ENCODE peak calls at places on chromosomes 16 and 17, in six cellular contexts. G, R, Q, J, H and V are unnamed samples.

GRCh38 chr16:67199808-67200198 is 872 bp downstream of the ELMO3 start:
- DNase-seq in Q (no peak), G (no peak), J (no peak), R (no peak), H (no peak), V (no peak)

GRCh38 chr17:8151641-8152111 is 528 bp downstream of the PER1 start:
- DNase-seq in H (peak; percentile 62), J (no peak), Q (no peak), G (peak; percentile 49), R (peak; percentile 96), V (peak; percentile 97)

GRCh38 chr17:75843577-75844529 is at the start of gene UNC13D:
- DNase-seq in R (no peak), J (peak; percentile 69), G (peak; percentile 71), H (peak; percentile 93), Q (no peak), V (no peak)

GRCh38 chr16:89602273-89602951 is 11.0 kb upstream of the DPEP1 start:
- DNase-seq in R (no peak), G (no peak), Q (peak; percentile 72), H (peak; percentile 88), J (no peak), V (no peak)

GRCh38 chr16:3987231-3987630 is 106.7 kb upstream of the CREBBP start:
- DNase-seq in Q (no peak), J (no peak), H (no peak), G (no peak), R (no peak), V (no peak)

GRCh38 chr17:66976781-66977201 is 12.3 kb downstream of the CACNG4 start:
- DNase-seq in J (no peak), G (no peak), Q (no peak), R (no peak), H (no peak), V (no peak)

GRCh38 chr17:77424585-77425344 is 284.0 kb downstream of the SEC14L1 start:
- DNase-seq in H (peak; percentile 59), G (no peak), J (no peak), R (peak; percentile 95), Q (peak; percentile 90), V (peak; percentile 98)

GRCh38 chr16:20347666-20348364 is 4.7 kb downstream of the UMOD start:
- DNase-seq in R (no peak), H (no peak), G (no peak), J (no peak), Q (no peak), V (no peak)

GRCh38 chr16:64206877-64207276 is 915.0 kb downstream of the CDH11 start:
- DNase-seq in H (no peak), Q (no peak), R (no peak), J (no peak), G (no peak), V (peak; percentile 18)

GRCh38 chr16:1919680-1919998 is 1.4 kb upstream of the HS3ST6 start:
- DNase-seq in H (no peak), R (no peak), Q (no peak), J (no peak), G (no peak), V (no peak)

GRCh38 chr17:73189417-73190099 is 3.3 kb upstream of the COG1 start:
- DNase-seq in J (peak; percentile 38), R (no peak), G (no peak), H (peak; percentile 61), Q (peak; percentile 37), V (no peak)

GRCh38 chr16:77918792-77919707 is 103.3 kb upstream of the CLEC3A start:
- DNase-seq in H (no peak), R (no peak), G (no peak), J (no peak), Q (no peak), V (no peak)

GRCh38 chr16:24539850-24540484 is 601 bp downstream of the RBBP6 start:
- DNase-seq in R (peak; percentile 82), G (no peak), J (peak; percentile 71), H (no peak), Q (no peak), V (peak; percentile 74)

GRCh38 chr16:24540575-24541240 is 1.3 kb downstream of the RBBP6 start:
- DNase-seq in Q (no peak), G (peak; percentile 13), H (peak; percentile 55), R (no peak), J (peak; percentile 51), V (no peak)

GRCh38 chr16:24539295-24539849 is at the start of gene RBBP6:
- DNase-seq in R (peak; percentile 97), Q (peak; percentile 91), G (peak; percentile 98), H (peak; percentile 97), J (peak; percentile 98), V (peak; percentile 97)

GRCh38 chr16:24537474-24538337 is 1.7 kb upstream of the RBBP6 start:
- DNase-seq in J (no peak), H (peak; percentile 39), G (no peak), Q (no peak), R (no peak), V (no peak)

DNA sequence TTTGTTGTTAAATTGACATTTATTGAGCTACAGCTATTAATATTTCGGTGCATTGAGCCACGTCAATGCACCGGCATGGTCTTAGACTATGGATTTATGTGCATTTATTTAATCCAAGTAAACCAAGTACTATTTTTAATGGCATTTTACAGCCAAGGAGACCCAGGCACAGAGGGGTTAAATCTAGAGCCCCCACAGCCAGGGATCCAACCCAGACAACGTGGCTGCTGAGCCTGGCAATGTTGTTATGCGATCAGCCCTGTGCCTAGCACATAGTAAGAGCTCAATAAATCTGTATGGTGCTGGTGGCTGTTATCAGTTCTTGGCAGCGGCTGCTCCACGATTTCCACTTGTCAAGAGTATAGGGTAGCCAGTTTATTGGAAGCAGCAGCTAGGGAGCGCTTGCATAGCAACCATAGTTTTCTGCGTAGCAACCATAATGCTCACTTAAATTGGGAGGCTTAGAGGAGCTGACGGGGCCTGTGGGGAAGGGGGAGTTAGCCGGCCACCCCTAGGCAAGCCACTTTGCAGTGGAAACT is 541 bp upstream of the RBBP6 start:
- DNase-seq in R (no peak), G (no peak), J (no peak), H (no peak), Q (no peak), V (no peak)
- TF ChIP-seq CTCF in R (no peak), G (peak; percentile 15), J (no peak), H (no peak), Q (peak; percentile 41), V (no peak)

GRCh38 chr17:61532818-61533217 is 58.2 kb downstream of the NACA2 start:
- DNase-seq in R (no peak), G (no peak), Q (no peak), H (no peak), J (no peak), V (no peak)
- TF ChIP-seq CTCF in R (no peak), G (no peak), Q (no peak), H (no peak), J (no peak), V (no peak)

DNA sequence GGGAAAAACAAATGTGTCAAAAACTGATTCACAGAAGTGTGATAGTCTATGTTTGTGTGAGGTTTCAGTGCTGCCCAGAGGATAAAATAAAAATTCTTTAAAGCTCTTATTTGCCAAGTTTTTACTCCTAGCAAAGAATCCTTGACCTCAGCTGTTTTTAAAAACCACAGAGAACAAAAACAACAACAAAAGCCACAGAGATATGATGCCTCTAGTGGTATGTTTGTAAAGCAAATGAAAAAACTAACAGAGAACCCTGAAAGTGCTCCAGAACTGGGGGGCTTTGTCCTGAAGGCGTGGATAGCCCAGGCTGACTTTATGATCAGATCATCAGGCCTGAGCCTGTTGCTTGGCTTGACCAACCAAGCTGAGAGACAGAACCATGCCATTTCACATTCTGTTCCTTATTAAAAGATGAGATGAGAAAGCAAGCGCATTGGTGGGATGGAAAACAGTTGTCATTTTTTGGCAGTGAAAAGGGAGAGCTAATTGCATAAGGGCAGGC is 411.1 kb downstream of the CPPED1 start:
- DNase-seq in H (no peak), R (no peak), Q (no peak), J (no peak), G (no peak), V (no peak)
- TF ChIP-seq CTCF in H (no peak), R (no peak), Q (no peak), J (no peak), G (no peak), V (no peak)

GRCh38 chr16:81204794-81205680 is 33.5 kb upstream of the BCO1 start:
- DNase-seq in R (no peak), G (no peak), H (peak; percentile 61), J (peak; percentile 53), Q (peak; percentile 27), V (no peak)
- TF ChIP-seq CTCF in R (peak; percentile 41), G (peak; percentile 69), H (peak; percentile 95), J (peak; percentile 66), Q (peak; percentile 86), V (peak; percentile 54)

DNA sequence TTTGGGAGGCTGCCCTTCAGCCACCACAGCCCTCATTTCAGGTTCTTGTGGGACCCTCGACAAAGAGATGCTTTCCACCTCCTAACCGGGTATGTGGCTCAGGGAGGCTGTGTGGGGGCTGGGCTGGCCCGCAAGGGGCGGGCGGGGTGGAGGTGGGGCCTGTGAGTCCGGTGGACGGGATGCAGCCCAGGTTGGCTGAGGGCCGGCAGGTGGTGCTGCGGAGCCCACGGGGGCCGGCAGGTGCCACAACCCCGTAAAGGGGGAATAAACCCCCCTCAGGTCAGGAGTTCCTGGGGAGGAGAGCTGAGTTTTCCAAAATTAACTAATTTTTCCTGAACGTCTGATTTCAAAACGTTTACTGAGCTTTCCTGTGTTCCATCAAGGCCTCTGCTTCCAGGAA is 4.9 kb upstream of the CIAO3 start:
- DNase-seq in R (no peak), J (no peak), Q (no peak), G (peak; percentile 35), H (no peak), V (no peak)
- TF ChIP-seq CTCF in R (no peak), J (peak; percentile 50), Q (peak; percentile 32), G (peak; percentile 58), H (no peak), V (no peak)

DNA sequence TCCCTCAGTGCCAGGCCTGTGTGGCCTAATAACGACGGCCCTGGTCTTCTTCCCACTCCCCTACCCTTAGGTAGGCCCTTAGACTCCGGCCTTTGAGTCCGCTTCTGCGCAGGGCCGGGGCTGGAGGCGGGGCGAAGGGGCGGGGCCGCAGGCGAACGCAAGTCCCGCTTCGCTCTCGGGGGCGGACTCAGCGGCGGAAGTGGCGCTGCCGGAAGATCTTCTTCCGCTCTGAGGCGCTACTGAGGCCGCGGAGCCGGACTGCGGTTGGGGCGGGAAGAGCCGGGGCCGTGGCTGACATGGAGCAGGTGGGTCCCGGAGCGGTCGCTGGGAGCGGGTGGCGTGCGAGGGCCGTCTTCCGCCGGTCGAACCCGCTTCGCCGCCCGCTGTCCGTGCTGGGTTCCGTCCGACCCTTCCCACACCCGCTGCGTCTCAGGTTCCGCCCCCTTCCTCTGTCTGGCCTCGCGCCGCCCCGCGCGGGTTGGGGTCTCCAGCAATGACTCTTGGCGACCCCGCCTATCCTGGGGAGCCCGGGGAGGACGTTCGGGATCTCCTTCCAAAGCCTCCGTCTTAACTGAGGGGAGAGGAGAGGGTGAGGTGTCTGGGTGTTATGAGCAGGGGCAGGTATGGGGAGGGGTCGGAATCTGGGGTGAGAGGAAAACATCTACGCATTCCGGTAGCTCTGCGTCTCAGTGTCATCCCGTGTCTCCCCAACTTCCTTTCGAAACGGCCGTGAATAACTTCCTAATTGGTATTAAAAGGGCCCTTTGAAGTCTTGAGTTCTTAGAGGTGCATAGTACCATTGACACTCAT is at the start of gene STARD3:
- DNase-seq in R (peak; percentile 96), J (peak; percentile 94), H (peak; percentile 95), G (peak; percentile 93), Q (peak; percentile 44), V (peak; percentile 94)
- TF ChIP-seq CTCF in R (no peak), J (no peak), H (no peak), G (no peak), Q (peak; percentile 17), V (peak; percentile 52)

GRCh38 chr17:81034779-81035388 is at the start of gene BAIAP2:
- DNase-seq in J (peak; percentile 96), Q (peak; percentile 83), G (peak; percentile 87), H (peak; percentile 95), R (peak; percentile 95), V (peak; percentile 96)
- TF ChIP-seq CTCF in J (peak; percentile 3), Q (no peak), G (peak; percentile 13), H (no peak), R (no peak), V (peak; percentile 13)

GRCh38 chr17:1899403-1900000 is 69.7 kb downstream of the RPA1 start:
- DNase-seq in G (no peak), J (no peak), R (no peak), Q (no peak), H (no peak), V (no peak)
- TF ChIP-seq CTCF in G (no peak), J (no peak), R (peak; percentile 9), Q (peak; percentile 43), H (no peak), V (no peak)